ENCODE peak calls at places on chromosome 21, in nine cellular contexts. L is cardiac muscle cell; B is neural crest cell; M is natural killer cell treated with Interleukin-12 subunit alpha and Interleukin-12 subunit beta and Interleukin-15 and Interleukin-18, amount 100 ng/mL, for 72 hours; U is activated CD4-positive, alpha-beta T cell treated with anti-CD3 and anti-CD28 coated beads for 24 hours; G is HuH-7.5; D is HT1080; O is HEK293T; K is activated CD8-positive, alpha-beta memory T cell treated with anti-CD3 and anti-CD28 coated beads for 4 hours. Q is an unnamed sample.

GRCh38 chr21:43654806-43655489 is 4.3 kb downstream of the HSF2BP start:
- DNase-seq in B (no peak), O (no peak), D (no peak), G (no peak), K (no peak), L (no peak), M (no peak), U (no peak), Q (peak)

GRCh38 chr21:36385233-36385908 is at the start of gene CHAF1B:
- DNase-seq in U (peak), B (peak), L (peak), G (peak), M (peak), K (peak), D (peak), O (peak), Q (peak)

GRCh38 chr21:14956826-14957225 is 108.0 kb downstream of the NRIP1 start:
- DNase-seq in O (no peak), G (no peak), B (no peak), K (no peak), M (no peak), D (no peak), L (no peak), U (no peak), Q (no peak)

GRCh38 chr21:26041441-26042180 is 129.0 kb downstream of the APP start:
- DNase-seq in B (no peak), M (no peak), D (peak), O (no peak), K (no peak), L (no peak), U (no peak), G (no peak), Q (peak)

GRCh38 chr21:43937898-43938309 is 72.9 kb downstream of the AGPAT3 start:
- DNase-seq in G (no peak), O (no peak), D (no peak), K (no peak), M (no peak), L (no peak), U (no peak), B (no peak), Q (no peak)

GRCh38 chr21:43273708-43274021 is 104.9 kb downstream of the CRYAA start:
- DNase-seq in M (no peak), B (no peak), L (no peak), G (peak), D (no peak), O (no peak), K (no peak), U (no peak), Q (no peak)

GRCh38 chr21:38486705-38487104 is 11.6 kb downstream of the ERG start:
- DNase-seq in G (no peak), O (no peak), L (no peak), U (no peak), B (no peak), K (no peak), M (no peak), D (no peak), Q (no peak)

GRCh38 chr21:34612056-34612455 is 2.9 kb downstream of the RCAN1 start:
- DNase-seq in K (no peak), L (no peak), O (no peak), U (no peak), D (no peak), G (no peak), M (no peak), B (no peak), Q (no peak)

GRCh38 chr21:28791595-28792282 is 200.9 kb downstream of the LTN1 start:
- DNase-seq in B (no peak), L (no peak), G (no peak), M (no peak), U (no peak), K (no peak), O (no peak), D (no peak), Q (no peak)

GRCh38 chr21:45363921-45364463 is 41.0 kb upstream of the COL18A1 start:
- DNase-seq in K (no peak), L (no peak), M (no peak), O (no peak), B (no peak), U (peak), D (peak), G (no peak), Q (peak)

GRCh38 chr21:32719085-32719484 is 8.7 kb downstream of the SYNJ1 start:
- DNase-seq in K (no peak), D (no peak), G (no peak), O (no peak), L (no peak), B (no peak), M (no peak), U (no peak), Q (no peak)

GRCh38 chr21:27580276-27580675 is 613.4 kb upstream of the ADAMTS5 start:
- DNase-seq in U (no peak), M (no peak), D (peak), O (no peak), B (no peak), L (no peak), K (no peak), G (no peak), Q (peak)

GRCh38 chr21:45365608-45366241 is 39.2 kb upstream of the COL18A1 start:
- DNase-seq in L (no peak), G (peak), D (peak), K (no peak), O (no peak), U (no peak), B (no peak), M (no peak), Q (peak)

GRCh38 chr21:45356251-45356650 is 48.7 kb upstream of the COL18A1 start:
- DNase-seq in K (no peak), B (no peak), U (no peak), O (no peak), G (no peak), M (no peak), D (no peak), L (no peak), Q (no peak)

GRCh38 chr21:37751268-37751975 is 164.8 kb downstream of the KCNJ6 start:
- DNase-seq in B (no peak), O (no peak), M (no peak), D (no peak), L (peak), G (no peak), K (no peak), U (no peak), Q (no peak)

GRCh38 chr21:45874716-45875415 is 106.7 kb upstream of the COL6A1 start:
- DNase-seq in D (peak), U (no peak), L (no peak), O (no peak), K (no peak), G (no peak), B (no peak), M (peak), Q (peak)

GRCh38 chr21:37139154-37139553 is 66.1 kb downstream of the TTC3 start:
- DNase-seq in K (no peak), D (no peak), B (no peak), U (no peak), G (no peak), L (no peak), M (no peak), O (no peak), Q (no peak)

GRCh38 chr21:24456358-24456757 is 1150.9 kb downstream of the MRPL39 start:
- DNase-seq in U (no peak), B (no peak), O (no peak), L (no peak), M (no peak), G (no peak), K (no peak), D (no peak), Q (no peak)

GRCh38 chr21:25934130-25934529 is 199.4 kb downstream of the GABPA start:
- DNase-seq in O (no peak), D (peak), G (no peak), B (no peak), U (no peak), M (no peak), K (no peak), L (no peak), Q (peak)

GRCh38 chr21:40204956-40205355 is 337.7 kb downstream of the PCP4 start:
- DNase-seq in G (no peak), D (no peak), L (no peak), B (no peak), O (no peak), U (no peak), M (no peak), K (no peak), Q (no peak)

GRCh38 chr21:37130971-37131370 is 57.9 kb downstream of the TTC3 start:
- DNase-seq in B (no peak), M (no peak), G (no peak), D (peak), O (no peak), L (no peak), K (no peak), U (no peak), Q (no peak)

GRCh38 chr21:27622636-27623035 is 655.7 kb upstream of the ADAMTS5 start:
- DNase-seq in G (no peak), K (no peak), U (no peak), M (no peak), B (no peak), L (no peak), O (no peak), D (no peak), Q (no peak)

GRCh38 chr21:28142692-28143091 is 850.0 kb downstream of the LTN1 start:
- DNase-seq in L (no peak), U (no peak), D (peak), B (no peak), O (no peak), K (no peak), M (no peak), G (no peak), Q (peak)

GRCh38 chr21:44365967-44366585 is 12.7 kb downstream of the TRPM2 start:
- DNase-seq in L (no peak), B (no peak), G (no peak), U (no peak), M (no peak), D (no peak), K (no peak), O (no peak), Q (no peak)

GRCh38 chr21:38492002-38492401 is 6.3 kb downstream of the ERG start:
- DNase-seq in B (no peak), G (no peak), O (no peak), L (no peak), U (no peak), M (no peak), D (no peak), K (no peak), Q (no peak)

GRCh38 chr21:26070822-26071425 is 99.6 kb downstream of the APP start:
- DNase-seq in O (no peak), K (no peak), M (no peak), D (no peak), B (no peak), U (no peak), L (no peak), G (no peak), Q (peak)

Q was measured in RPMI7951.